ENCODE peak calls at places on chromosomes 2 and 18, in six cellular contexts. One of them, this sample, is unnamed.

GRCh38 chr18:63001861-63002260 is 286.5 kb downstream of the PHLPP1 start:
- DNase-seq in neuronal stem cell: no peak
- DNase-seq in IMR-90: no peak
- DNase-seq in H9: no peak
- DNase-seq in mesendoderm: no peak
- DNase-seq in H1: no peak
- DNase-seq in this sample: no peak

GRCh38 chr2:238299803-238300202 is 11.4 kb upstream of the PER2 start:
- DNase-seq in neuronal stem cell: no peak
- DNase-seq in IMR-90: no peak
- DNase-seq in H9: peak; percentile 18
- DNase-seq in mesendoderm: no peak
- DNase-seq in H1: no peak
- DNase-seq in this sample: no peak

GRCh38 chr18:54787616-54788015 is 40.7 kb upstream of the RAB27B start:
- DNase-seq in neuronal stem cell: no peak
- DNase-seq in IMR-90: peak; percentile 17
- DNase-seq in H9: no peak
- DNase-seq in mesendoderm: no peak
- DNase-seq in H1: no peak
- DNase-seq in this sample: peak; percentile 26

GRCh38 chr18:64055019-64055418 is 85.1 kb downstream of the SERPINB8 start:
- DNase-seq in neuronal stem cell: no peak
- DNase-seq in IMR-90: no peak
- DNase-seq in H9: no peak
- DNase-seq in mesendoderm: no peak
- DNase-seq in H1: no peak
- DNase-seq in this sample: no peak

GRCh38 chr18:77001041-77001440 is 131.5 kb downstream of the MBP start:
- DNase-seq in neuronal stem cell: no peak
- DNase-seq in IMR-90: no peak
- DNase-seq in H9: no peak
- DNase-seq in mesendoderm: no peak
- DNase-seq in H1: no peak
- DNase-seq in this sample: no peak

GRCh38 chr18:36496022-36496421 is 198.5 kb downstream of the FHOD3 start:
- DNase-seq in neuronal stem cell: no peak
- DNase-seq in IMR-90: no peak
- DNase-seq in H9: no peak
- DNase-seq in mesendoderm: no peak
- DNase-seq in H1: no peak
- DNase-seq in this sample: no peak

GRCh38 chr18:45562567-45563479 is 52.5 kb upstream of the SLC14A2 start:
- DNase-seq in neuronal stem cell: no peak
- DNase-seq in IMR-90: no peak
- DNase-seq in H9: no peak
- DNase-seq in mesendoderm: no peak
- DNase-seq in H1: no peak
- DNase-seq in this sample: no peak

GRCh38 chr2:3793233-3793632 is 89.9 kb downstream of the DCDC2C start:
- DNase-seq in neuronal stem cell: no peak
- DNase-seq in IMR-90: no peak
- DNase-seq in H9: no peak
- DNase-seq in mesendoderm: no peak
- DNase-seq in H1: no peak
- DNase-seq in this sample: no peak

GRCh38 chr2:19329445-19329844 is 29.0 kb downstream of the OSR1 start:
- DNase-seq in neuronal stem cell: no peak
- DNase-seq in IMR-90: no peak
- DNase-seq in H9: no peak
- DNase-seq in mesendoderm: no peak
- DNase-seq in H1: no peak
- DNase-seq in this sample: no peak

GRCh38 chr2:217150236-217150635 is 290.4 kb upstream of the TNP1 start:
- DNase-seq in neuronal stem cell: no peak
- DNase-seq in IMR-90: peak; percentile 88
- DNase-seq in H9: no peak
- DNase-seq in mesendoderm: no peak
- DNase-seq in H1: no peak
- DNase-seq in this sample: peak; percentile 38

GRCh38 chr2:102059151-102059550 is 67.4 kb downstream of the IL1R2 start:
- DNase-seq in neuronal stem cell: no peak
- DNase-seq in IMR-90: no peak
- DNase-seq in H9: no peak
- DNase-seq in mesendoderm: no peak
- DNase-seq in H1: no peak
- DNase-seq in this sample: no peak

GRCh38 chr2:102056079-102056581 is 64.4 kb downstream of the IL1R2 start:
- DNase-seq in neuronal stem cell: no peak
- DNase-seq in IMR-90: no peak
- DNase-seq in H9: no peak
- DNase-seq in mesendoderm: no peak
- DNase-seq in H1: no peak
- DNase-seq in this sample: no peak

GRCh38 chr2:102060047-102060446 is 68.3 kb downstream of the IL1R2 start:
- DNase-seq in neuronal stem cell: no peak
- DNase-seq in IMR-90: no peak
- DNase-seq in H9: no peak
- DNase-seq in mesendoderm: no peak
- DNase-seq in H1: no peak
- DNase-seq in this sample: no peak

GRCh38 chr2:102057502-102058292 is 65.9 kb downstream of the IL1R2 start:
- DNase-seq in neuronal stem cell: no peak
- DNase-seq in IMR-90: peak; percentile 47
- DNase-seq in H9: no peak
- DNase-seq in mesendoderm: no peak
- DNase-seq in H1: no peak
- DNase-seq in this sample: no peak

DNA sequence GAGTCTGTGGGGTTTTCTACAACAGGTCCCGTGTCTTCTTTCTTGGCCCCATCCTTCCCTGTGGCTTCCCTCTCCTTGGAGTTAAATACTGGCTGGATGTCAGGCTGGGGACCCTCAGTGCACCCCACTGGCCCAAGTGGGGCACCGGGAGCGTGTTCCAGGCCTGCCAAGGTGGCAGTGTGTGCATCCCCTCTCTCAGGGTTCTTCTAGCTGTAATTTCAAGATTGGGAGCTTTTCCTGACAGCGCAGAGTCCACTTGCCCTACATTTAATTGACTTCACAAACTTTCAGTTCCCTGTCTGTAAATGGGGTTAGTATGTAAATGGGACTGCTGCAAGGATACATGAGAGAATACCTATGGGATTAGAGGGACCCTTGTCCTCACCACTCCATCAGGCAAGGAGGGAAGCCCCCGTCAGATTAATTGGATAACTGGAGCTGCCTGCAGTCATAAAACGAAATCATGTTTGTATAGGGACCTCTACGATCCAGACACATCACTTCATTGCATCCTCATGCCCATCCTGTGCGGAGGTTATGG is 66.6 kb downstream of the IL1R2 start:
- DNase-seq in neuronal stem cell: no peak
- DNase-seq in IMR-90: no peak
- DNase-seq in H9: no peak
- DNase-seq in mesendoderm: no peak
- DNase-seq in H1: no peak
- DNase-seq in this sample: no peak
- H2BK120ac ChIP-seq in neuronal stem cell: no peak overlapping the region
- H2BK120ac ChIP-seq in IMR-90: peak overlapping the region; percentile 16
- H2BK120ac ChIP-seq in H9: no peak overlapping the region
- H2BK120ac ChIP-seq in mesendoderm: no peak overlapping the region
- H2BK120ac ChIP-seq in H1: no peak overlapping the region
- H2BK120ac ChIP-seq in this sample: peak overlapping the region; percentile 87

DNA sequence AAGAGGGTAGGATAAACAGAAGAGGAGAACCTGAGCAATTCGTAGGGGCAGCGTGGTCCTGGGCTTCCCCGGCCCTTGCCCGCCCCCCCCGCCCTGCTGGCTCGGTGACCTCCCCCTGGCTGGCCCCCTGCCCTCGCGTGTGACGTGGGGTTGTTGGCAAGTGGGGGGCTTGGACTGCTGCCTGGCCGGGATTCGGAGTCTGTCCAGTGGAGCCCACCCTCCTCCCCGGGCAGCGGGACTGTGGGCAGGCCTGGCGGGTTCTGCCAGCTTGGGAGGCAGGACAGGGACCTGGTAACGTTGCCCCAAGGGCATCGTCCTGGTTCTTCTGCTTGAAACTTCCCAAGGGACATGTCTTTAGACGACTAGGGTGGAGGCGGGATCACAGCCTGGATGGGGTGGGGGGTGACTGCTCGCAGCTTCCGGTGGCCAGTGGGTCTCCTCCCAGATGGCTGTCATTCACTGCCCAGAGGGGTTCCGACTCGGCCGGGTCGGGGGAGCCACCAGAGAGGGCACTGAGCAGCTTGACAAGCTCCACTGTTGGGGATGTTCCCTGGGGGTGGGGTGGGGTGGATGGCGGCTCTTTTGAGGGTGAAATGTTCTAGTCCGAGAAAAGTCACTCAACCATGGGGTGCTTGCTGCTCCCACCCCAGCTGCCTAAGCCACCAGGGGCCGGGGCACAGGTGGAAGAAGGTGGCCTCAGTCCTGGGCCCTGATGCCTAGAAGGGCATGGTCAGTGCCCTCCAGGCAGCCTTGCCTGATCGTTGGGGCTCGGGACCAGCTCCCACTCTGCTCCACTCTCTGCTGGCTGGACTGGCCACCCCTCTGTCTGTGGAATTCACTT is 4.2 kb upstream of the HS6ST1 start:
- DNase-seq in neuronal stem cell: no peak
- DNase-seq in IMR-90: no peak
- DNase-seq in H9: peak; percentile 57
- DNase-seq in mesendoderm: peak; percentile 56
- DNase-seq in H1: no peak
- DNase-seq in this sample: no peak
- H2BK120ac ChIP-seq in neuronal stem cell: peak overlapping the region; percentile 94
- H2BK120ac ChIP-seq in IMR-90: peak overlapping the region; percentile 77
- H2BK120ac ChIP-seq in H9: no peak overlapping the region
- H2BK120ac ChIP-seq in mesendoderm: peak overlapping the region; percentile 38
- H2BK120ac ChIP-seq in H1: no peak overlapping the region
- H2BK120ac ChIP-seq in this sample: peak overlapping the region; percentile 98

GRCh38 chr2:15756011-15756550 is 164.4 kb downstream of the DDX1 start:
- DNase-seq in neuronal stem cell: no peak
- DNase-seq in IMR-90: no peak
- DNase-seq in H9: no peak
- DNase-seq in mesendoderm: no peak
- DNase-seq in H1: no peak
- DNase-seq in this sample: no peak
- H2BK120ac ChIP-seq in neuronal stem cell: no peak overlapping the region
- H2BK120ac ChIP-seq in IMR-90: no peak overlapping the region
- H2BK120ac ChIP-seq in H9: no peak overlapping the region
- H2BK120ac ChIP-seq in mesendoderm: no peak overlapping the region
- H2BK120ac ChIP-seq in H1: no peak overlapping the region
- H2BK120ac ChIP-seq in this sample: no peak overlapping the region

DNA sequence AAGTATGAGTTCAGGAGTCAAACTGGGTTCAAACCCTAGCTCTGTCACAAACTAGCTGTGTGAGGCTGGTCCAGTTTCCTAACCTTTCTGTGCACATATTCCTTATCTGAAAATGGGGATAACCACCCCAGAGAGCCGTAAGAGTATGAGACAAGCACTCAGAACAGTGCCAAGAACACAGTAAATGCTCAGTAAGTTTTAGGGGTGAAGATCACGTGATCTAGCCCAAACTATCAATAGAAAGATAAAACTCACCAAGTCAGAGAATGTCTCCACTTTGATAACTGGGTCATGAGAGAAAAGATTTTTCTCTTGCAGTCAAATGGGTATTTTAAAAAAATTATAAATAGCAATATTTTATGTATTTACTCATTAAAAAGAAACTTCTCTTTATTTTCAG is 219.4 kb upstream of the REV1 start:
- DNase-seq in neuronal stem cell: no peak
- DNase-seq in IMR-90: no peak
- DNase-seq in H9: no peak
- DNase-seq in mesendoderm: no peak
- DNase-seq in H1: no peak
- DNase-seq in this sample: no peak
- H2BK120ac ChIP-seq in neuronal stem cell: no peak overlapping the region
- H2BK120ac ChIP-seq in IMR-90: peak overlapping the region; percentile 47
- H2BK120ac ChIP-seq in H9: no peak overlapping the region
- H2BK120ac ChIP-seq in mesendoderm: no peak overlapping the region
- H2BK120ac ChIP-seq in H1: no peak overlapping the region
- H2BK120ac ChIP-seq in this sample: no peak overlapping the region

DNA sequence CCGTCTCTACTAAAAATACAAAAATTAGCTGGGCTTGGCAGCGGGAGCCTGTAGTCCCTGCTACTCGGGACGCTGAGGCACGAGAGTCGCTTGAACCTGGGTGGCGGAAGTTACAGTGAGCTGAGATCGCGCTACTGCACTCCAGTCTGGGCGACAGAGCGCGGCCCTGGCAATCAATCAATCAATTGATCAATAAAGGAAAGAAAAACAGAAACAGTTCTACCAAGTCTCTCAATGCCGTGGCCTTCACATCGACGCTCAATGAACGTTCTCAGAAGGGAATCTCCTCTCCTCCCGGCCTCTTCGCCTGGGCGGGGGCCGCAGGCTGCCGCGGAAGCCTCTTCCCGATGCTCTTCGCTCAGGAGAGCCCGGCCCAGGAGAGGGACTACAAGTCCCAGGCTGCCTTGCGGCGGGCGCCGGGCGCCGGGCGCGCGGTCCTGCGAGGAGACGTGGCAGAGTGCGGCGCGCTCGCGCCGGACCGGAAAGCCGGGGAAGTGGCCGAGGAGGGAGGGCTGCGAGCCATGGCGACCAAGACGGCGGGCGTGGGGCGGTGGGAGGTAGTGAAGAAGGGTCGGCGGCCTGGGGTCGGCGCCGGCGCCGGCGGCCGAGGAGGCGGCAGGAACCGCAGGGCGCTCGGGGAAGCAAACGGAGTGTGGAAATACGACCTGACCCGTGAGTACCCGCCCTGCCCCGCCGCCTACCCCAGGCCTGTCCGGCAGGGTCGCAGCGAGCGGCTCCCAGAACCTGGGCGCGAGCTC is at the start of gene TMEM214:
- DNase-seq in neuronal stem cell: peak; percentile 74
- DNase-seq in IMR-90: peak; percentile 89
- DNase-seq in H9: peak; percentile 83
- DNase-seq in mesendoderm: peak; percentile 91
- DNase-seq in H1: peak; percentile 39
- DNase-seq in this sample: peak; percentile 89
- H2BK120ac ChIP-seq in neuronal stem cell: peak within 1 kb of the TSS; percentile 53
- H2BK120ac ChIP-seq in IMR-90: peak within 1 kb of the TSS; percentile 87
- H2BK120ac ChIP-seq in H9: no peak within 1 kb of the TSS
- H2BK120ac ChIP-seq in mesendoderm: no peak within 1 kb of the TSS
- H2BK120ac ChIP-seq in H1: no peak within 1 kb of the TSS
- H2BK120ac ChIP-seq in this sample: peak within 1 kb of the TSS; percentile 73

This sample was measured in mesenchymal stem cell.